ENCODE peak calls at places on chromosomes 13 and 19, in four cellular contexts. One of them, this sample, is unnamed.

GRCh38 chr19:38224014-38224862 is at the start of gene DPF1:
- DNase-seq in WERI-Rb-1: peak; percentile 91
- DNase-seq in iris pigment epithelial cell: peak; percentile 66
- DNase-seq in activated CD4-positive, alpha-beta T cell treated with anti-CD3 and anti-CD28 coated beads, Interleukin-2, amount 50 U/mL, for 24 hours: peak; percentile 34
- DNase-seq in this sample: peak; percentile 56

GRCh38 chr13:72960541-72960940 is 98.3 kb upstream of the KLF5 start:
- DNase-seq in WERI-Rb-1: no peak
- DNase-seq in iris pigment epithelial cell: no peak
- DNase-seq in activated CD4-positive, alpha-beta T cell treated with anti-CD3 and anti-CD28 coated beads, Interleukin-2, amount 50 U/mL, for 24 hours: no peak
- DNase-seq in this sample: no peak

GRCh38 chr13:75264611-75265010 is 217.4 kb downstream of the TBC1D4 start:
- DNase-seq in WERI-Rb-1: no peak
- DNase-seq in iris pigment epithelial cell: no peak
- DNase-seq in activated CD4-positive, alpha-beta T cell treated with anti-CD3 and anti-CD28 coated beads, Interleukin-2, amount 50 U/mL, for 24 hours: no peak
- DNase-seq in this sample: no peak

GRCh38 chr13:24651718-24652345 is 28.4 kb upstream of the ATP12A start:
- DNase-seq in WERI-Rb-1: no peak
- DNase-seq in iris pigment epithelial cell: no peak
- DNase-seq in activated CD4-positive, alpha-beta T cell treated with anti-CD3 and anti-CD28 coated beads, Interleukin-2, amount 50 U/mL, for 24 hours: no peak
- DNase-seq in this sample: no peak

GRCh38 chr13:22375151-22375550 is 704.3 kb downstream of the FGF9 start:
- DNase-seq in iris pigment epithelial cell: no peak
- DNase-seq in activated CD4-positive, alpha-beta T cell treated with anti-CD3 and anti-CD28 coated beads, Interleukin-2, amount 50 U/mL, for 24 hours: no peak
- DNase-seq in WERI-Rb-1: no peak
- DNase-seq in this sample: no peak

GRCh38 chr13:112795277-112795676 is 105.4 kb downstream of the ATP11A start:
- DNase-seq in activated CD4-positive, alpha-beta T cell treated with anti-CD3 and anti-CD28 coated beads, Interleukin-2, amount 50 U/mL, for 24 hours: no peak
- DNase-seq in iris pigment epithelial cell: no peak
- DNase-seq in WERI-Rb-1: no peak
- DNase-seq in this sample: no peak

GRCh38 chr13:32751340-32751739 is 165.1 kb downstream of the PDS5B start:
- DNase-seq in iris pigment epithelial cell: no peak
- DNase-seq in WERI-Rb-1: no peak
- DNase-seq in activated CD4-positive, alpha-beta T cell treated with anti-CD3 and anti-CD28 coated beads, Interleukin-2, amount 50 U/mL, for 24 hours: no peak
- DNase-seq in this sample: no peak

GRCh38 chr13:46866150-46866549 is 30.7 kb downstream of the HTR2A start:
- DNase-seq in WERI-Rb-1: peak; percentile 36
- DNase-seq in activated CD4-positive, alpha-beta T cell treated with anti-CD3 and anti-CD28 coated beads, Interleukin-2, amount 50 U/mL, for 24 hours: no peak
- DNase-seq in iris pigment epithelial cell: peak; percentile 69
- DNase-seq in this sample: peak; percentile 63

GRCh38 chr13:89565711-89566110 is 1781.8 kb upstream of the MIR17HG start:
- DNase-seq in iris pigment epithelial cell: no peak
- DNase-seq in WERI-Rb-1: no peak
- DNase-seq in activated CD4-positive, alpha-beta T cell treated with anti-CD3 and anti-CD28 coated beads, Interleukin-2, amount 50 U/mL, for 24 hours: no peak
- DNase-seq in this sample: no peak

GRCh38 chr13:24254151-24254810 is 55.1 kb upstream of the C1QTNF9 start:
- DNase-seq in iris pigment epithelial cell: peak; percentile 72
- DNase-seq in activated CD4-positive, alpha-beta T cell treated with anti-CD3 and anti-CD28 coated beads, Interleukin-2, amount 50 U/mL, for 24 hours: no peak
- DNase-seq in WERI-Rb-1: no peak
- DNase-seq in this sample: no peak

GRCh38 chr13:109989155-109989554 is 202.8 kb upstream of the IRS2 start:
- DNase-seq in WERI-Rb-1: no peak
- DNase-seq in activated CD4-positive, alpha-beta T cell treated with anti-CD3 and anti-CD28 coated beads, Interleukin-2, amount 50 U/mL, for 24 hours: no peak
- DNase-seq in iris pigment epithelial cell: peak; percentile 69
- DNase-seq in this sample: peak; percentile 82

GRCh38 chr19:38977445-38978314 is 2.1 kb upstream of the FBXO17 start:
- DNase-seq in WERI-Rb-1: no peak
- DNase-seq in activated CD4-positive, alpha-beta T cell treated with anti-CD3 and anti-CD28 coated beads, Interleukin-2, amount 50 U/mL, for 24 hours: peak; percentile 21
- DNase-seq in iris pigment epithelial cell: peak; percentile 69
- DNase-seq in this sample: peak; percentile 50

GRCh38 chr13:51728972-51729371 is 75.0 kb downstream of the DHRS12 start:
- DNase-seq in iris pigment epithelial cell: peak; percentile 95
- DNase-seq in activated CD4-positive, alpha-beta T cell treated with anti-CD3 and anti-CD28 coated beads, Interleukin-2, amount 50 U/mL, for 24 hours: no peak
- DNase-seq in WERI-Rb-1: no peak
- DNase-seq in this sample: peak; percentile 92

GRCh38 chr13:111661776-111662175 is 341.3 kb downstream of the TEX29 start:
- DNase-seq in WERI-Rb-1: no peak
- DNase-seq in activated CD4-positive, alpha-beta T cell treated with anti-CD3 and anti-CD28 coated beads, Interleukin-2, amount 50 U/mL, for 24 hours: no peak
- DNase-seq in iris pigment epithelial cell: no peak
- DNase-seq in this sample: no peak

GRCh38 chr13:113497217-113497616 is 6.7 kb upstream of the DCUN1D2 start:
- DNase-seq in activated CD4-positive, alpha-beta T cell treated with anti-CD3 and anti-CD28 coated beads, Interleukin-2, amount 50 U/mL, for 24 hours: no peak
- DNase-seq in iris pigment epithelial cell: no peak
- DNase-seq in WERI-Rb-1: no peak
- DNase-seq in this sample: peak; percentile 21

GRCh38 chr13:46389985-46390384 is 2.9 kb upstream of the RUBCNL start:
- DNase-seq in activated CD4-positive, alpha-beta T cell treated with anti-CD3 and anti-CD28 coated beads, Interleukin-2, amount 50 U/mL, for 24 hours: no peak
- DNase-seq in WERI-Rb-1: no peak
- DNase-seq in iris pigment epithelial cell: no peak
- DNase-seq in this sample: no peak

GRCh38 chr13:102040812-102041211 is 361.0 kb downstream of the FGF14 start:
- DNase-seq in activated CD4-positive, alpha-beta T cell treated with anti-CD3 and anti-CD28 coated beads, Interleukin-2, amount 50 U/mL, for 24 hours: no peak
- DNase-seq in WERI-Rb-1: no peak
- DNase-seq in iris pigment epithelial cell: no peak
- DNase-seq in this sample: no peak

GRCh38 chr19:4033028-4033956 is 25.8 kb downstream of the PIAS4 start:
- DNase-seq in activated CD4-positive, alpha-beta T cell treated with anti-CD3 and anti-CD28 coated beads, Interleukin-2, amount 50 U/mL, for 24 hours: no peak
- DNase-seq in WERI-Rb-1: no peak
- DNase-seq in iris pigment epithelial cell: no peak
- DNase-seq in this sample: no peak

GRCh38 chr13:51620165-51620983 is 36.1 kb downstream of the WDFY2 start:
- DNase-seq in activated CD4-positive, alpha-beta T cell treated with anti-CD3 and anti-CD28 coated beads, Interleukin-2, amount 50 U/mL, for 24 hours: no peak
- DNase-seq in iris pigment epithelial cell: no peak
- DNase-seq in WERI-Rb-1: no peak
- DNase-seq in this sample: no peak

GRCh38 chr19:19021115-19021514 is 12.2 kb downstream of the SUGP2 start:
- DNase-seq in iris pigment epithelial cell: peak; percentile 82
- DNase-seq in WERI-Rb-1: no peak
- DNase-seq in activated CD4-positive, alpha-beta T cell treated with anti-CD3 and anti-CD28 coated beads, Interleukin-2, amount 50 U/mL, for 24 hours: no peak
- DNase-seq in this sample: peak; percentile 84

GRCh38 chr13:52446265-52446664 is 4.2 kb downstream of the VPS36 start:
- DNase-seq in iris pigment epithelial cell: peak; percentile 55
- DNase-seq in WERI-Rb-1: no peak
- DNase-seq in activated CD4-positive, alpha-beta T cell treated with anti-CD3 and anti-CD28 coated beads, Interleukin-2, amount 50 U/mL, for 24 hours: no peak
- DNase-seq in this sample: no peak

This sample was measured in IMR-90.